ENCODE peak calls at places on chromosome 7, in nine cellular contexts. D is Caki2, F is CMK, L is Right ventricle myocardium inferior, V is substantia nigra, N is activated gamma-delta T cell treated with Interleukin-2 at 50 U/mL for 16 hours, O is GM23338, Y is cardiac septum, M is T-helper 9 cell. G is an unnamed sample.

GRCh38 chr7:25842201-25842726 is 309.7 kb upstream of the NFE2L3 start:
- DNase-seq in L (no peak), V (no peak), M (no peak), N (no peak), D (no peak), O (no peak), F (no peak), Y (no peak), G (no peak)

GRCh38 chr7:25659841-25660240 is 431.6 kb upstream of the NPVF start:
- DNase-seq in N (no peak), D (no peak), Y (no peak), M (no peak), F (no peak), V (no peak), O (no peak), L (no peak), G (no peak)

GRCh38 chr7:101747758-101748345 is 69.6 kb upstream of the CUX1 start:
- DNase-seq in Y (no peak), F (no peak), D (no peak), M (no peak), O (no peak), N (no peak), L (no peak), V (no peak), G (no peak)

GRCh38 chr7:140902305-140902953 is 22.3 kb downstream of the BRAF start:
- DNase-seq in D (no peak), Y (no peak), V (no peak), L (no peak), O (no peak), N (no peak), F (no peak), M (no peak), G (no peak)

GRCh38 chr7:91357379-91357778 is 93.1 kb downstream of the FZD1 start:
- DNase-seq in L (no peak), N (no peak), M (no peak), F (no peak), D (no peak), Y (no peak), O (no peak), V (no peak), G (no peak)

GRCh38 chr7:75040512-75040911 is 33.1 kb downstream of the RCC1L start:
- DNase-seq in N (no peak), Y (no peak), F (no peak), V (no peak), D (no peak), M (no peak), L (no peak), O (no peak), G (no peak)

GRCh38 chr7:5424689-5425506 is 1.3 kb upstream of the TNRC18 start:
- DNase-seq in N (no peak), F (no peak), Y (peak), D (peak), O (peak), M (no peak), V (peak), L (peak), G (no peak)

GRCh38 chr7:68929712-68930395 is 668.4 kb upstream of the AUTS2 start:
- DNase-seq in Y (no peak), N (no peak), D (peak), F (no peak), M (no peak), V (no peak), L (no peak), O (no peak), G (no peak)

GRCh38 chr7:55048221-55048859 is 29.5 kb downstream of the EGFR start:
- DNase-seq in V (no peak), M (no peak), O (no peak), L (no peak), D (no peak), N (no peak), Y (no peak), F (no peak), G (no peak)

GRCh38 chr7:41503438-41503837 is 199.5 kb downstream of the INHBA start:
- DNase-seq in M (no peak), V (no peak), D (no peak), O (no peak), F (no peak), Y (no peak), N (no peak), L (no peak), G (no peak)

GRCh38 chr7:2166625-2167280 is 66.0 kb downstream of the MAD1L1 start:
- DNase-seq in V (peak), O (no peak), N (no peak), L (no peak), Y (peak), F (no peak), M (no peak), D (no peak), G (peak)

GRCh38 chr7:143405158-143405557 is 3.5 kb downstream of the EPHA1 start:
- DNase-seq in Y (no peak), O (no peak), D (no peak), N (no peak), L (peak), V (no peak), F (no peak), M (no peak), G (no peak)

GRCh38 chr7:156827587-156828203 is 65.3 kb downstream of the LMBR1 start:
- DNase-seq in F (no peak), D (no peak), O (peak), L (no peak), Y (no peak), V (no peak), N (no peak), M (no peak), G (no peak)

GRCh38 chr7:128264477-128264876 is 23.4 kb downstream of the LEP start:
- DNase-seq in M (no peak), O (no peak), Y (no peak), V (no peak), N (no peak), D (no peak), L (no peak), F (no peak), G (no peak)

GRCh38 chr7:86991844-86992243 is 67.6 kb downstream of the ELAPOR2 start:
- DNase-seq in Y (no peak), D (no peak), V (no peak), M (no peak), F (no peak), N (no peak), L (no peak), O (no peak), G (no peak)

GRCh38 chr7:116169060-116169459 is 41.3 kb upstream of the TES start:
- DNase-seq in Y (no peak), M (no peak), N (no peak), O (no peak), D (peak), L (no peak), V (no peak), F (no peak), G (no peak)

GRCh38 chr7:120436487-120437060 is 163.6 kb downstream of the KCND2 start:
- DNase-seq in N (no peak), V (no peak), O (no peak), L (no peak), F (no peak), D (no peak), Y (no peak), M (no peak), G (no peak)

GRCh38 chr7:48088559-48089414 is at the start of gene UPP1:
- DNase-seq in O (peak), F (peak), V (peak), Y (peak), M (peak), L (peak), N (peak), D (peak), G (peak)

GRCh38 chr7:39406464-39406863 is 159.7 kb upstream of the YAE1 start:
- DNase-seq in O (no peak), N (no peak), V (no peak), L (no peak), D (peak), Y (no peak), F (no peak), M (no peak), G (no peak)

GRCh38 chr7:39186131-39186530 is 208.4 kb downstream of the POU6F2 start:
- DNase-seq in D (no peak), V (no peak), F (no peak), N (no peak), O (no peak), Y (no peak), L (no peak), M (no peak), G (no peak)

GRCh38 chr7:35253182-35253679 is 669 bp downstream of the TBX20 start:
- DNase-seq in F (no peak), V (no peak), N (no peak), Y (no peak), L (no peak), M (no peak), O (no peak), D (no peak), G (no peak)

GRCh38 chr7:156002362-156003001 is 190.2 kb upstream of the SHH start:
- DNase-seq in Y (peak), L (no peak), D (no peak), O (no peak), M (no peak), V (no peak), N (no peak), F (no peak), G (peak)

GRCh38 chr7:143960813-143961610 is 6.4 kb downstream of the OR2F1 start:
- DNase-seq in O (no peak), N (no peak), M (no peak), Y (no peak), V (no peak), L (no peak), F (no peak), D (no peak), G (no peak)

GRCh38 chr7:100778061-100778621 is 44.7 kb downstream of the ZAN start:
- DNase-seq in F (no peak), L (no peak), O (no peak), V (no peak), M (no peak), D (no peak), N (no peak), Y (no peak), G (no peak)

GRCh38 chr7:55957190-55957589 is 5.5 kb downstream of the MRPS17 start:
- DNase-seq in Y (no peak), O (no peak), M (no peak), D (no peak), N (no peak), F (no peak), V (no peak), L (no peak), G (no peak)

GRCh38 chr7:30743371-30744074 is 8.4 kb upstream of the INMT start:
- DNase-seq in L (no peak), N (no peak), V (no peak), O (no peak), D (no peak), M (no peak), F (no peak), Y (no peak), G (no peak)

GRCh38 chr7:106279425-106280182 is 5.2 kb downstream of the NAMPT start:
- DNase-seq in O (no peak), V (no peak), M (no peak), Y (no peak), N (no peak), F (no peak), D (no peak), L (no peak), G (no peak)

GRCh38 chr7:112573302-112574039 is 92.7 kb downstream of the LSMEM1 start:
- DNase-seq in F (peak), N (no peak), L (no peak), M (no peak), V (no peak), O (peak), D (peak), Y (no peak), G (no peak)

GRCh38 chr7:33061282-33061928 is 1.2 kb downstream of the NT5C3A start:
- DNase-seq in D (no peak), M (no peak), N (no peak), Y (no peak), L (no peak), V (no peak), O (no peak), F (no peak), G (no peak)

GRCh38 chr7:99189222-99189621 is 18.7 kb downstream of the KPNA7 start:
- DNase-seq in Y (peak), F (no peak), O (no peak), D (no peak), M (no peak), L (no peak), N (no peak), V (no peak), G (no peak)

GRCh38 chr7:21611129-21611528 is 68.3 kb downstream of the DNAH11 start:
- DNase-seq in Y (no peak), L (no peak), O (no peak), D (no peak), N (no peak), F (no peak), V (no peak), M (no peak), G (no peak)

GRCh38 chr7:53521638-53522184 is 486.3 kb downstream of the POM121L12 start:
- DNase-seq in V (no peak), M (no peak), N (no peak), F (no peak), D (no peak), Y (no peak), L (no peak), O (no peak), G (no peak)

GRCh38 chr7:87886875-87887274 is 10.6 kb downstream of the DBF4 start:
- DNase-seq in M (no peak), O (peak), Y (no peak), N (no peak), F (no peak), D (no peak), L (no peak), V (no peak), G (no peak)

GRCh38 chr7:99557196-99557607 is 1.2 kb upstream of the ZNF655 start:
- DNase-seq in D (no peak), F (no peak), N (no peak), V (no peak), O (no peak), L (no peak), M (no peak), Y (no peak), G (no peak)

GRCh38 chr7:8261711-8262695 is at the start of gene ICA1:
- DNase-seq in N (no peak), O (peak), Y (peak), D (peak), V (peak), M (no peak), F (peak), L (peak), G (no peak)

GRCh38 chr7:36286241-36286640 is 103.4 kb upstream of the ANLN start:
- DNase-seq in L (no peak), V (no peak), M (peak), F (no peak), Y (peak), N (peak), D (no peak), O (no peak), G (no peak)

GRCh38 chr7:52085610-52086009 is 769.0 kb upstream of the COBL start:
- DNase-seq in O (peak), D (no peak), M (no peak), N (no peak), F (no peak), L (no peak), Y (no peak), V (no peak), G (no peak)

GRCh38 chr7:96970739-96971138 is 34.6 kb upstream of the DLX6 start:
- DNase-seq in M (no peak), F (no peak), N (no peak), V (no peak), Y (no peak), O (no peak), L (no peak), D (no peak), G (no peak)

G was measured in coronary artery.